ENCODE peak calls at places on chromosomes 4 and X, in ten cellular contexts. D is heart left ventricle, G is spleen, O is prostate gland, U is lower leg skin, Y is breast epithelium, C is ovary, P is NB4, K is uterus, N is adrenal gland. A is an unnamed sample.

GRCh38 chrX:57286507-57287251 is at the start of gene FAAH2:
- DNase-seq in D (no peak), G (peak; percentile 66), O (peak; percentile 86), U (peak; percentile 34), Y (peak; percentile 57), C (no peak), P (no peak), K (no peak), N (no peak), A (no peak)

GRCh38 chrX:19990519-19991349 is at the start of gene BCLAF3:
- DNase-seq in D (peak; percentile 90), G (peak; percentile 97), O (peak; percentile 81), U (peak; percentile 68), Y (peak; percentile 82), C (peak; percentile 94), P (peak; percentile 91), K (peak; percentile 91), N (peak; percentile 86), A (peak; percentile 58)

GRCh38 chr4:29540439-29541102 is 1179.6 kb upstream of the PCDH7 start:
- DNase-seq in D (no peak), G (no peak), O (no peak), U (no peak), Y (no peak), C (no peak), P (no peak), K (no peak), N (no peak), A (no peak)

GRCh38 chrX:8783100-8784098 is 17.8 kb downstream of the FAM9A start:
- DNase-seq in D (no peak), G (peak; percentile 79), O (no peak), U (no peak), Y (no peak), C (no peak), P (peak; percentile 38), K (no peak), N (peak; percentile 30), A (no peak)

GRCh38 chr4:26237916-26238315 is 82.9 kb upstream of the RBPJ start:
- DNase-seq in D (no peak), G (no peak), O (no peak), U (no peak), Y (no peak), C (no peak), P (no peak), K (no peak), N (no peak), A (no peak)

GRCh38 chrX:153057281-153057680 is 1.0 kb downstream of the PNMA3 start:
- DNase-seq in D (no peak), G (no peak), O (no peak), U (no peak), Y (no peak), C (no peak), P (no peak), K (no peak), N (no peak), A (no peak)

GRCh38 chr4:81039351-81040174 is 9.1 kb downstream of the BMP3 start:
- DNase-seq in D (no peak), G (no peak), O (no peak), U (no peak), Y (no peak), C (no peak), P (peak; percentile 46), K (no peak), N (no peak), A (no peak)

GRCh38 chrX:65196758-65197371 is 220.6 kb upstream of the ZC4H2 start:
- DNase-seq in D (peak; percentile 15), G (no peak), O (peak; percentile 16), U (no peak), Y (no peak), C (no peak), P (no peak), K (no peak), N (peak; percentile 17), A (no peak)

GRCh38 chr4:17526695-17527477 is 11.9 kb downstream of the CLRN2 start:
- DNase-seq in D (no peak), G (no peak), O (no peak), U (no peak), Y (no peak), C (no peak), P (no peak), K (no peak), N (peak; percentile 51), A (no peak)

GRCh38 chrX:150362599-150363481 is at the start of gene MAMLD1:
- DNase-seq in D (peak; percentile 73), G (peak; percentile 89), O (peak; percentile 57), U (peak; percentile 72), Y (no peak), C (peak; percentile 80), P (peak; percentile 53), K (peak; percentile 68), N (peak; percentile 77), A (no peak)

GRCh38 chr4:52701207-52701606 is 42.1 kb upstream of the USP46 start:
- DNase-seq in D (no peak), G (no peak), O (no peak), U (no peak), Y (no peak), C (no peak), P (no peak), K (no peak), N (no peak), A (no peak)

GRCh38 chr4:86582453-86582852 is 11.7 kb upstream of the PTPN13 start:
- DNase-seq in D (no peak), G (no peak), O (no peak), U (no peak), Y (no peak), C (no peak), P (peak; percentile 43), K (no peak), N (peak; percentile 20), A (no peak)

GRCh38 chr4:23333946-23334878 is 555.6 kb downstream of the PPARGC1A start:
- DNase-seq in D (no peak), G (no peak), O (no peak), U (no peak), Y (no peak), C (no peak), P (peak; percentile 98), K (no peak), N (no peak), A (no peak)

GRCh38 chr4:17347445-17347844 is 164.4 kb downstream of the QDPR start:
- DNase-seq in D (no peak), G (no peak), O (peak; percentile 9), U (no peak), Y (no peak), C (no peak), P (peak; percentile 54), K (no peak), N (no peak), A (peak; percentile 3)

GRCh38 chrX:79162076-79162475 is 17.6 kb downstream of the GPR174 start:
- DNase-seq in D (no peak), G (no peak), O (no peak), U (no peak), Y (no peak), C (no peak), P (no peak), K (no peak), N (no peak), A (no peak)

GRCh38 chr4:18318682-18319410 is 297.3 kb upstream of the LCORL start:
- DNase-seq in D (peak; percentile 26), G (no peak), O (no peak), U (no peak), Y (no peak), C (peak; percentile 47), P (no peak), K (no peak), N (peak; percentile 83), A (no peak)

GRCh38 chr4:6746721-6747689 is 31.0 kb downstream of the BLOC1S4 start:
- DNase-seq in D (peak; percentile 51), G (peak; percentile 68), O (peak; percentile 87), U (no peak), Y (peak; percentile 92), C (peak; percentile 56), P (no peak), K (no peak), N (no peak), A (no peak)
- TF ChIP-seq POLR2A in D (no peak), G (no peak), O (no peak), U (no peak), Y (no peak), C (no peak), P (no peak), K (no peak), N (no peak), A (no peak)

DNA sequence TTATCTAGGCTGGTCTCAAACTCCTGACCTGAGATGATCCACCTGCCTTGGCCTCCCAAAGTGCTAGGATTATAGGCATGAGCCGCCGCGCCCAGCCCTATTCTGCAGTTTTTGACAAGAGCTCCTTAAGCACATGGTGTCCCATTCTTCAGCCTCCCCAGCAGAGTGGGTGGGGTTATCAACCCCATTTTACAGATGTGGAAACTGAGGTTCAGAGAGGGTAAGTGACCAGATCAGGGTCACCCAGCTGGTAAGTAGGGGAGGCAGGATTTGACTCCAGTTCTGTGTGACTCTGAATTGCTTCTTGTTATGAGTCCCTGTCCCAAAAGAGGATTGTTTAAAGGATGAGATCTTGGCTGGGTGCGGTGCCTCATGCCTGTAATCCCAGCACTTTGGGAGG is 14.5 kb downstream of the MAN2B2 start:
- DNase-seq in D (no peak), G (no peak), O (no peak), U (no peak), Y (no peak), C (no peak), P (no peak), K (no peak), N (no peak), A (no peak)
- TF ChIP-seq POLR2A in D (no peak), G (no peak), O (no peak), U (no peak), Y (no peak), C (no peak), P (no peak), K (no peak), N (no peak), A (no peak)

DNA sequence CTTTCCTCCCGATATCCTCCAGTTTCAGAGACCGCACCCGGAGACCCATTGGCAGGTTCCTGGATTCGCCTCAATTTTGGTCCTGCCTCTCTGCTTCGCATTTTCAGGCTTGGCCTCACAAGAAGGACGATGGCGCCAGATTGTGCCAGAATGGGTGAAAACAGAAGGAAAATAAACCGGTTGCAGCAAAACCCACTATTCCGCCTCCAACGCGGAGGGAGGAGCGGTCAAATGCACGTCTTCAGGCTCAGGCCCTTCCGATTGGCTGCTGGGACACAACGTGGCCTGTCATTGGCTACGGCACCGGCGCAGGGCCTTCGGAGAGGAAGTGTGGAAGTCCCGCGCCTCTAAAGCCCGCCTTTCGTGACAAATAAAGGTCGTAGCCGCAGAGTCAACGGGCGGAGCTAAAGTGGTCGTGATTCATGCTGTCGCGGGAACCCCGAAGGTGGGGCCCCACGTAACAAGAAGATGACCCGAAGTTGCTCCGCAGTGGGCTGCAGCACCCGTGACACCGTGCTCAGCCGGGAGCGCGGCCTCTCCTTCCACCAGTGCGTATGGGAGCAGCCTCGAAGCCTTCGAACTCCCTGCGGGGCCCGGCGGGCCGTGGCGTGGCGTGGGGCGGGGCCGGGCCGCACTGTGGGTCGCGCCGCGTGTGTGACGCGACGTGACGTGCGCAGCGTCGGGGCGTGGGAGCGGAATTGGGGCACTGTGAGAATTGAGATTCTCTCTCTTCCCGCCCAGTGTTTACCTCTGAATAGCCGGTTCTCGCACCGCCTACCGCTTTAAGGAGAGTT is at the start of gene THAP9:
- DNase-seq in D (peak; percentile 98), G (peak; percentile 99), O (peak; percentile 99), U (peak; percentile 99), Y (peak; percentile 98), C (peak; percentile 97), P (peak; percentile 99), K (peak; percentile 97), N (peak; percentile 100), A (peak; percentile 68)
- TF ChIP-seq POLR2A in D (peak; percentile 65), G (peak; percentile 9), O (peak; percentile 82), U (no peak), Y (peak; percentile 69), C (peak; percentile 73), P (peak; percentile 94), K (peak; percentile 61), N (peak; percentile 74), A (peak; percentile 67)

GRCh38 chrX:136779346-136779781 is 1.4 kb downstream of the ARHGEF6 start:
- DNase-seq in D (no peak), G (no peak), O (no peak), U (no peak), Y (no peak), C (no peak), P (peak; percentile 88), K (no peak), N (no peak), A (no peak)
- TF ChIP-seq POLR2A in D (no peak), G (no peak), O (no peak), U (no peak), Y (no peak), C (no peak), P (peak; percentile 78), K (no peak), N (no peak), A (no peak)